ENCODE peak calls at places on chromosomes 16 and 17, in nine cellular contexts. V is prostate gland; B is upper lobe of right lung; Z is colonic mucosa; Y is stomach; C is suprapubic skin; P is psoas muscle; W is thoracic aorta; D is CD4-positive, alpha-beta memory T cell. M is an unnamed sample.

GRCh38 chr17:62627904-62628603 is 584 bp downstream of the MRC2 start:
- DNase-seq in P (peak; percentile 67), C (no peak), V (peak; percentile 23), D (no peak), W (no peak), B (peak; percentile 79), Y (no peak), Z (peak; percentile 39), M (no peak)

GRCh38 chr16:67807148-67807682 is 526 bp downstream of the TSNAXIP1 start:
- DNase-seq in W (no peak), V (no peak), Z (no peak), C (no peak), B (no peak), D (no peak), P (no peak), Y (no peak), M (no peak)

GRCh38 chr17:74736423-74737298 is at the start of gene RAB37:
- DNase-seq in V (no peak), D (peak; percentile 42), Y (peak; percentile 54), C (no peak), P (peak; percentile 48), Z (peak; percentile 58), W (no peak), B (peak; percentile 81), M (no peak)

GRCh38 chr17:82424001-82424862 is 5.8 kb upstream of the OGFOD3 start:
- DNase-seq in Y (peak; percentile 45), D (peak; percentile 41), C (no peak), Z (peak; percentile 44), W (no peak), B (no peak), V (no peak), P (no peak), M (no peak)

GRCh38 chr17:18257268-18257681 is 1.3 kb downstream of the FLII start:
- DNase-seq in Y (peak; percentile 46), W (no peak), Z (no peak), B (no peak), C (no peak), D (no peak), V (peak; percentile 35), P (no peak), M (no peak)

GRCh38 chr17:2023692-2024571 is 1.2 kb downstream of the RTN4RL1 start:
- DNase-seq in W (no peak), P (peak; percentile 55), C (no peak), Z (no peak), D (peak; percentile 61), Y (no peak), B (peak; percentile 84), V (no peak), M (no peak)

GRCh38 chr16:4313563-4314531 is 2.0 kb upstream of the GLIS2 start:
- DNase-seq in W (no peak), Z (peak; percentile 39), D (no peak), B (peak; percentile 85), V (no peak), Y (peak; percentile 72), C (no peak), P (peak; percentile 47), M (no peak)

GRCh38 chr17:52515927-52516326 is 357.4 kb upstream of the CA10 start:
- DNase-seq in Y (no peak), D (no peak), C (no peak), Z (no peak), V (no peak), B (no peak), W (no peak), P (no peak), M (no peak)

GRCh38 chr16:58509256-58510096 is 5.8 kb upstream of the SETD6 start:
- DNase-seq in Z (no peak), P (no peak), D (no peak), W (no peak), C (peak; percentile 65), V (peak; percentile 50), B (peak; percentile 57), Y (peak; percentile 22), M (no peak)

GRCh38 chr17:67376892-67377726 is at the start of gene PITPNC1:
- DNase-seq in B (peak; percentile 94), V (peak; percentile 87), D (peak; percentile 86), Y (peak; percentile 88), Z (peak; percentile 89), W (peak; percentile 66), P (peak; percentile 82), C (peak; percentile 92), M (peak; percentile 96)

GRCh38 chr17:62626719-62627218 is 701 bp upstream of the MRC2 start:
- DNase-seq in B (peak; percentile 76), V (no peak), Y (no peak), C (no peak), P (peak; percentile 67), W (no peak), D (no peak), Z (peak; percentile 32), M (no peak)

GRCh38 chr17:15398291-15398690 is 56.9 kb upstream of the TEKT3 start:
- DNase-seq in P (peak; percentile 27), Y (no peak), Z (no peak), C (no peak), D (no peak), V (no peak), W (no peak), B (no peak), M (no peak)

GRCh38 chr17:40951011-40951622 is 13.7 kb upstream of the KRT23 start:
- DNase-seq in P (no peak), V (no peak), W (no peak), C (no peak), Z (no peak), D (no peak), Y (no peak), B (no peak), M (no peak)

GRCh38 chr17:45696442-45696841 is 87.7 kb upstream of the CRHR1 start:
- DNase-seq in V (no peak), C (no peak), Z (no peak), D (no peak), B (no peak), Y (no peak), W (no peak), P (no peak), M (no peak)
- H3K27me3 ChIP-seq in V (no peaks in the 10 kb centered on the region), C (peaks cover 38% of the 10 kb centered on the region), Z (no peaks in the 10 kb centered on the region), D (no peaks in the 10 kb centered on the region), B (peaks cover 17% of the 10 kb centered on the region), Y (peaks cover 82% of the 10 kb centered on the region), W (no peaks in the 10 kb centered on the region), P (no peaks in the 10 kb centered on the region), M (no peaks in the 10 kb centered on the region)

GRCh38 chr16:11836653-11837244 is 14.6 kb downstream of the RSL1D1 start:
- DNase-seq in W (no peak), Z (no peak), D (no peak), V (no peak), Y (no peak), C (peak; percentile 21), B (no peak), P (no peak), M (no peak)

GRCh38 chr16:11828696-11829095 is 22.6 kb downstream of the RSL1D1 start:
- DNase-seq in W (no peak), Z (no peak), P (no peak), D (no peak), B (no peak), Y (no peak), C (no peak), V (no peak), M (no peak)

GRCh38 chr16:11835891-11836652 is 15.3 kb downstream of the RSL1D1 start:
- DNase-seq in Z (no peak), P (no peak), V (no peak), W (no peak), C (peak; percentile 12), Y (no peak), D (no peak), B (peak; percentile 21), M (no peak)

GRCh38 chr16:11835309-11835708 is 16.0 kb downstream of the RSL1D1 start:
- DNase-seq in D (no peak), W (no peak), Z (no peak), C (no peak), Y (no peak), P (no peak), B (peak; percentile 11), V (no peak), M (no peak)

DNA sequence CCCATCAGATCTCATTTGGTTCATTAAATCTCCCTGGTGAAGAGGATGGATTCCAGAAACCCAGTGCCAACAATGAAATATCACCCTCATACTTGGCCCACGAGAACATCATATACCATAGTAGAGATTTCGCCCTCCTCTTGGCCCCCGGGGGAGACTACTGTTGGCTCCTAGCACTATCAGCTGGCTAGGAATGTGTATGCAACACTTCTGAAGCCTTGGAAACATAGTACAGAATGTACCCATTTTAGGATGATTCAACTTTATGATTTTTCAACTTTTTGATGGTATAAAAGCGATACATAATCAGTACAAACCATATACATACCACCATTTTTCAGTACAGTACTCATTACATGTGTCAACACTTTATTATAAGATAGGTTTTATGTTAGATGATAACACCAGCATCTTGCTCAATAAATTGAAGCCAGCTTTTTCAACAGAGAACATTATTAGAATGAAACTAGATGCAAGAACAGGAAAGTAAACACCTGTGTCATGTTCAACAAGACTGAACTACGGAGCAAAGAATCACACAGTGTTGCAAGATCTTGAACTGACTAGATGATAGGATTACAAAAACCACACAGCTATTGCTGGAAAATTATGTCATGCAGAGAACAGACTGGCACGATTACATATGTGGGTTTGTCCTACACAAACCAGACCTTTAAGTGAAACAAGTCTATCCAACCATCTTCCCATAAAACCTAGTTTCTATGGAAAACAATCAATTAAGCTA is 17.2 kb downstream of the RSL1D1 start:
- DNase-seq in D (no peak), W (no peak), Y (no peak), P (no peak), Z (no peak), B (no peak), V (no peak), C (no peak), M (no peak)
- H3K27ac ChIP-seq in D (no peak overlapping the region), W (no peak overlapping the region), Y (no peak overlapping the region), P (peak overlapping the region; percentile 83), Z (no peak overlapping the region), B (no peak overlapping the region), V (no peak overlapping the region), C (peak overlapping the region; percentile 1), M (no peak overlapping the region)

DNA sequence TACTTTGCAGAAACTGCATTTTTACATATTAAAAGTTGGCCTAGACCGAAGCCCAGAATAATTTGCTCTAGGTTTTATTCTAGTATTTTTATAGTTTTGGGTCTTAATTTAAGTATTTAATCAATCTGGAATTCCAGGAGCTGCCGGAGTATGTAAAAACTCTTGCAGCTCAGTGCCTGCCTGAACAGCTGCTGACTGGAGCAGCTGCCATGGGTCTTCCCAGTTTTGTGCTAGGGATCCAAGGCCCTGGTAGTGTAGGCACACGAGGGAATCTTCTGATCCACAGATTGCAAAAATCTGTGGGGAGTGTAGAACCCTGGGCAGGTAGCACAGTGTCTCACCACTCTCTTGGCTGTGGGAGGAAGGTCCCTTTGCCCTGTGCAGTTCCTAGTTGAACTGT is 87.0 kb upstream of the HS3ST3A1 start:
- DNase-seq in Z (no peak), C (no peak), Y (no peak), W (no peak), D (no peak), B (no peak), P (no peak), V (no peak), M (no peak)
- H3K27me3 ChIP-seq in Z (no peaks in the 10 kb centered on the region), C (peaks cover 4% of the 10 kb centered on the region), Y (no peaks in the 10 kb centered on the region), W (no peaks in the 10 kb centered on the region), D (peaks cover 3% of the 10 kb centered on the region), B (no peaks in the 10 kb centered on the region), P (no peaks in the 10 kb centered on the region), V (no peaks in the 10 kb centered on the region), M (no peaks in the 10 kb centered on the region)

GRCh38 chr17:78168906-78169793 is 769 bp downstream of the SYNGR2 start:
- DNase-seq in W (no peak), V (peak; percentile 82), B (peak; percentile 86), P (peak; percentile 64), Z (peak; percentile 90), Y (peak; percentile 72), D (peak; percentile 33), C (no peak), M (peak; percentile 94)
- H3K27ac ChIP-seq in W (peak overlapping the region; percentile 85), V (peak overlapping the region; percentile 91), B (peak overlapping the region; percentile 84), P (peak overlapping the region; percentile 93), Z (peak overlapping the region; percentile 78), Y (peak overlapping the region; percentile 90), D (peak overlapping the region; percentile 87), C (peak overlapping the region; percentile 89), M (peak overlapping the region; percentile 92)

GRCh38 chr16:71625113-71625850 is 702 bp upstream of the MARVELD3 start:
- DNase-seq in P (no peak), V (no peak), B (no peak), C (no peak), Z (no peak), Y (no peak), W (no peak), D (no peak), M (no peak)
- H3K27me3 ChIP-seq in P (no peaks in the 10 kb centered on the region), V (no peaks in the 10 kb centered on the region), B (peaks cover 24% of the 10 kb centered on the region), C (peaks cover 20% of the 10 kb centered on the region), Z (peaks cover 10% of the 10 kb centered on the region), Y (peaks cover 59% of the 10 kb centered on the region), W (no peaks in the 10 kb centered on the region), D (no peaks in the 10 kb centered on the region), M (peaks cover 27% of the 10 kb centered on the region)

M was measured in esophagus muscularis mucosa.